ENCODE peak calls at places on chromosomes 3 and 15, in seven cellular contexts. One of them, this sample, is unnamed.

GRCh38 chr3:17387108-17387507 is 355.3 kb downstream of the TBC1D5 start:
- DNase-seq in IMR-90: no peak
- DNase-seq in hypothalamus: no peak
- DNase-seq in SW 1271: no peak
- DNase-seq in HEK293T: no peak
- DNase-seq in lower lobe of right lung: no peak
- DNase-seq in GM19239: no peak
- DNase-seq in this sample: no peak

GRCh38 chr3:151345854-151346253 is 16.5 kb upstream of the P2RY13 start:
- DNase-seq in SW 1271: peak
- DNase-seq in lower lobe of right lung: no peak
- DNase-seq in hypothalamus: no peak
- DNase-seq in HEK293T: no peak
- DNase-seq in GM19239: no peak
- DNase-seq in IMR-90: peak
- DNase-seq in this sample: no peak

GRCh38 chr15:22257047-22257667 is 176.8 kb downstream of the OR4M2 start:
- DNase-seq in GM19239: no peak
- DNase-seq in hypothalamus: no peak
- DNase-seq in IMR-90: no peak
- DNase-seq in SW 1271: no peak
- DNase-seq in lower lobe of right lung: no peak
- DNase-seq in HEK293T: no peak
- DNase-seq in this sample: no peak

GRCh38 chr3:145094355-145094941 is 1066.5 kb downstream of the PLOD2 start:
- DNase-seq in SW 1271: peak
- DNase-seq in GM19239: no peak
- DNase-seq in lower lobe of right lung: no peak
- DNase-seq in IMR-90: peak
- DNase-seq in HEK293T: peak
- DNase-seq in hypothalamus: no peak
- DNase-seq in this sample: no peak

GRCh38 chr15:60591491-60592385 is 112.8 kb upstream of the ICE2 start:
- DNase-seq in hypothalamus: no peak
- DNase-seq in GM19239: peak
- DNase-seq in SW 1271: peak
- DNase-seq in HEK293T: peak
- DNase-seq in lower lobe of right lung: peak
- DNase-seq in IMR-90: no peak
- DNase-seq in this sample: peak

GRCh38 chr15:79824321-79824720 is 72.5 kb downstream of the MTHFS start:
- DNase-seq in GM19239: no peak
- DNase-seq in SW 1271: no peak
- DNase-seq in lower lobe of right lung: no peak
- DNase-seq in hypothalamus: no peak
- DNase-seq in HEK293T: no peak
- DNase-seq in IMR-90: no peak
- DNase-seq in this sample: no peak

GRCh38 chr15:43376017-43376705 is 5.3 kb downstream of the TUBGCP4 start:
- DNase-seq in IMR-90: peak
- DNase-seq in SW 1271: no peak
- DNase-seq in GM19239: peak
- DNase-seq in lower lobe of right lung: no peak
- DNase-seq in HEK293T: peak
- DNase-seq in hypothalamus: no peak
- DNase-seq in this sample: peak

GRCh38 chr3:194998948-194999347 is 272.0 kb downstream of the XXYLT1 start:
- DNase-seq in IMR-90: no peak
- DNase-seq in lower lobe of right lung: no peak
- DNase-seq in HEK293T: no peak
- DNase-seq in GM19239: no peak
- DNase-seq in hypothalamus: no peak
- DNase-seq in SW 1271: no peak
- DNase-seq in this sample: no peak

GRCh38 chr3:5278666-5279065 is 91.2 kb downstream of the EDEM1 start:
- DNase-seq in HEK293T: no peak
- DNase-seq in hypothalamus: no peak
- DNase-seq in SW 1271: no peak
- DNase-seq in IMR-90: no peak
- DNase-seq in GM19239: no peak
- DNase-seq in lower lobe of right lung: no peak
- DNase-seq in this sample: no peak

GRCh38 chr3:195076981-195077610 is 193.9 kb downstream of the XXYLT1 start:
- DNase-seq in IMR-90: no peak
- DNase-seq in GM19239: no peak
- DNase-seq in SW 1271: no peak
- DNase-seq in lower lobe of right lung: peak
- DNase-seq in HEK293T: no peak
- DNase-seq in hypothalamus: no peak
- DNase-seq in this sample: no peak

GRCh38 chr3:59127071-59127470 is 77.2 kb upstream of the CFAP20DC start:
- DNase-seq in IMR-90: peak
- DNase-seq in SW 1271: no peak
- DNase-seq in lower lobe of right lung: no peak
- DNase-seq in HEK293T: peak
- DNase-seq in hypothalamus: no peak
- DNase-seq in GM19239: no peak
- DNase-seq in this sample: no peak

GRCh38 chr15:49178477-49178876 is 8.4 kb downstream of the GALK2 start:
- DNase-seq in HEK293T: no peak
- DNase-seq in GM19239: no peak
- DNase-seq in SW 1271: no peak
- DNase-seq in lower lobe of right lung: no peak
- DNase-seq in IMR-90: no peak
- DNase-seq in hypothalamus: no peak
- DNase-seq in this sample: no peak

GRCh38 chr3:161462138-161462537 is 34.5 kb upstream of the OTOL1 start:
- DNase-seq in lower lobe of right lung: no peak
- DNase-seq in IMR-90: no peak
- DNase-seq in hypothalamus: no peak
- DNase-seq in GM19239: no peak
- DNase-seq in HEK293T: no peak
- DNase-seq in SW 1271: no peak
- DNase-seq in this sample: no peak

This sample was measured in neural crest cell.